ENCODE peak calls at places on chromosomes 2 and 18, in six cellular contexts. One of them, this sample, is unnamed.

GRCh38 chr18:59140287-59140885 is 702 bp downstream of the SEC11C start:
- DNase-seq in K562: peak; percentile 17
- DNase-seq in HepG2: peak; percentile 32
- DNase-seq in endothelial cell of umbilical vein: peak; percentile 42
- DNase-seq in GM12878: no peak
- DNase-seq in A549: peak; percentile 34
- DNase-seq in this sample: no peak

GRCh38 chr2:111705711-111706323 is 178.2 kb downstream of the ANAPC1 start:
- DNase-seq in GM12878: peak; percentile 78
- DNase-seq in K562: no peak
- DNase-seq in endothelial cell of umbilical vein: peak; percentile 82
- DNase-seq in HepG2: peak; percentile 69
- DNase-seq in A549: peak; percentile 25
- DNase-seq in this sample: peak; percentile 98

GRCh38 chr2:23430263-23430662 is 45.3 kb downstream of the KLHL29 start:
- DNase-seq in endothelial cell of umbilical vein: no peak
- DNase-seq in A549: no peak
- DNase-seq in HepG2: no peak
- DNase-seq in GM12878: no peak
- DNase-seq in K562: no peak
- DNase-seq in this sample: no peak

GRCh38 chr2:228771306-228771705 is 499.8 kb downstream of the PID1 start:
- DNase-seq in endothelial cell of umbilical vein: no peak
- DNase-seq in A549: no peak
- DNase-seq in HepG2: no peak
- DNase-seq in GM12878: no peak
- DNase-seq in K562: no peak
- DNase-seq in this sample: no peak

GRCh38 chr18:8454136-8454535 is 155.1 kb upstream of the RAB12 start:
- DNase-seq in GM12878: no peak
- DNase-seq in HepG2: no peak
- DNase-seq in A549: no peak
- DNase-seq in K562: no peak
- DNase-seq in endothelial cell of umbilical vein: no peak
- DNase-seq in this sample: no peak

GRCh38 chr2:157592983-157593382 is 35.7 kb downstream of the ACVR1C start:
- DNase-seq in endothelial cell of umbilical vein: peak; percentile 15
- DNase-seq in A549: no peak
- DNase-seq in K562: peak; percentile 3
- DNase-seq in GM12878: no peak
- DNase-seq in HepG2: peak; percentile 4
- DNase-seq in this sample: no peak

GRCh38 chr2:42618972-42619371 is 50.5 kb downstream of the MTA3 start:
- DNase-seq in endothelial cell of umbilical vein: peak; percentile 91
- DNase-seq in HepG2: no peak
- DNase-seq in GM12878: no peak
- DNase-seq in A549: no peak
- DNase-seq in K562: no peak
- DNase-seq in this sample: peak; percentile 74

GRCh38 chr18:13139885-13140450 is 78.6 kb upstream of the LDLRAD4 start:
- DNase-seq in GM12878: no peak
- DNase-seq in A549: no peak
- DNase-seq in endothelial cell of umbilical vein: no peak
- DNase-seq in K562: peak; percentile 17
- DNase-seq in HepG2: peak; percentile 80
- DNase-seq in this sample: peak; percentile 24

GRCh38 chr18:50866765-50867164 is 12.2 kb upstream of the ME2 start:
- DNase-seq in HepG2: no peak
- DNase-seq in A549: no peak
- DNase-seq in GM12878: no peak
- DNase-seq in endothelial cell of umbilical vein: peak; percentile 12
- DNase-seq in K562: no peak
- DNase-seq in this sample: peak; percentile 32

GRCh38 chr2:181861379-181861778 is 30.2 kb upstream of the ITPRID2 start:
- DNase-seq in A549: no peak
- DNase-seq in endothelial cell of umbilical vein: no peak
- DNase-seq in GM12878: no peak
- DNase-seq in K562: no peak
- DNase-seq in HepG2: no peak
- DNase-seq in this sample: no peak

GRCh38 chr2:655626-656025 is 21.6 kb downstream of the TMEM18 start:
- DNase-seq in A549: no peak
- DNase-seq in endothelial cell of umbilical vein: no peak
- DNase-seq in HepG2: no peak
- DNase-seq in GM12878: no peak
- DNase-seq in K562: no peak
- DNase-seq in this sample: peak; percentile 45

GRCh38 chr2:35415282-35415681 is 940.3 kb upstream of the CRIM1 start:
- DNase-seq in A549: no peak
- DNase-seq in HepG2: no peak
- DNase-seq in K562: no peak
- DNase-seq in endothelial cell of umbilical vein: no peak
- DNase-seq in GM12878: no peak
- DNase-seq in this sample: no peak

GRCh38 chr2:170122883-170123547 is 54.9 kb upstream of the MYO3B start:
- DNase-seq in A549: peak; percentile 32
- DNase-seq in HepG2: peak; percentile 49
- DNase-seq in endothelial cell of umbilical vein: peak; percentile 34
- DNase-seq in GM12878: no peak
- DNase-seq in K562: no peak
- DNase-seq in this sample: no peak

GRCh38 chr2:48107326-48107925 is 201.1 kb upstream of the FBXO11 start:
- DNase-seq in HepG2: peak; percentile 39
- DNase-seq in A549: peak; percentile 67
- DNase-seq in K562: peak; percentile 28
- DNase-seq in endothelial cell of umbilical vein: peak; percentile 76
- DNase-seq in GM12878: no peak
- DNase-seq in this sample: peak; percentile 80
- TF ChIP-seq MYC in HepG2: no peak
- TF ChIP-seq MYC in A549: no peak
- TF ChIP-seq MYC in K562: no peak
- TF ChIP-seq MYC in endothelial cell of umbilical vein: no peak
- TF ChIP-seq MYC in GM12878: no peak
- TF ChIP-seq MYC in this sample: no peak

GRCh38 chr2:118846667-118847446 is 591 bp downstream of the EN1 start:
- DNase-seq in GM12878: no peak
- DNase-seq in endothelial cell of umbilical vein: no peak
- DNase-seq in A549: peak; percentile 43
- DNase-seq in K562: peak; percentile 29
- DNase-seq in HepG2: no peak
- DNase-seq in this sample: no peak
- TF ChIP-seq CTCF in GM12878: no peak
- TF ChIP-seq CTCF in endothelial cell of umbilical vein: no peak
- TF ChIP-seq CTCF in A549: no peak
- TF ChIP-seq CTCF in K562: no peak
- TF ChIP-seq CTCF in HepG2: no peak
- TF ChIP-seq CTCF in this sample: no peak

GRCh38 chr2:127620867-127621266 is 25.1 kb upstream of the GPR17 start:
- DNase-seq in GM12878: no peak
- DNase-seq in HepG2: no peak
- DNase-seq in A549: no peak
- DNase-seq in K562: no peak
- DNase-seq in endothelial cell of umbilical vein: no peak
- DNase-seq in this sample: no peak

GRCh38 chr2:127615511-127616166 is 30.3 kb upstream of the GPR17 start:
- DNase-seq in HepG2: no peak
- DNase-seq in GM12878: no peak
- DNase-seq in A549: no peak
- DNase-seq in K562: no peak
- DNase-seq in endothelial cell of umbilical vein: no peak
- DNase-seq in this sample: no peak

GRCh38 chr2:127619901-127620705 is 25.9 kb upstream of the GPR17 start:
- DNase-seq in HepG2: no peak
- DNase-seq in GM12878: no peak
- DNase-seq in endothelial cell of umbilical vein: no peak
- DNase-seq in K562: no peak
- DNase-seq in A549: no peak
- DNase-seq in this sample: no peak

GRCh38 chr2:127619191-127619590 is 26.8 kb upstream of the GPR17 start:
- DNase-seq in HepG2: no peak
- DNase-seq in A549: no peak
- DNase-seq in endothelial cell of umbilical vein: no peak
- DNase-seq in K562: no peak
- DNase-seq in GM12878: no peak
- DNase-seq in this sample: no peak

GRCh38 chr2:127618551-127618950 is 27.4 kb upstream of the GPR17 start:
- DNase-seq in GM12878: no peak
- DNase-seq in endothelial cell of umbilical vein: no peak
- DNase-seq in K562: no peak
- DNase-seq in HepG2: no peak
- DNase-seq in A549: no peak
- DNase-seq in this sample: no peak
- TF ChIP-seq MYC in GM12878: no peak
- TF ChIP-seq MYC in endothelial cell of umbilical vein: no peak
- TF ChIP-seq MYC in K562: no peak
- TF ChIP-seq MYC in HepG2: no peak
- TF ChIP-seq MYC in A549: no peak
- TF ChIP-seq MYC in this sample: no peak

GRCh38 chr18:55779711-55780590 is 192.0 kb upstream of the TCF4 start:
- DNase-seq in K562: peak; percentile 31
- DNase-seq in A549: peak; percentile 7
- DNase-seq in endothelial cell of umbilical vein: peak; percentile 65
- DNase-seq in GM12878: no peak
- DNase-seq in HepG2: no peak
- DNase-seq in this sample: no peak

GRCh38 chr18:55779461-55779710 is 191.4 kb upstream of the TCF4 start:
- DNase-seq in endothelial cell of umbilical vein: no peak
- DNase-seq in A549: no peak
- DNase-seq in K562: no peak
- DNase-seq in HepG2: no peak
- DNase-seq in GM12878: no peak
- DNase-seq in this sample: no peak

GRCh38 chr18:55783921-55784320 is 195.9 kb upstream of the TCF4 start:
- DNase-seq in GM12878: no peak
- DNase-seq in endothelial cell of umbilical vein: no peak
- DNase-seq in A549: no peak
- DNase-seq in K562: no peak
- DNase-seq in HepG2: no peak
- DNase-seq in this sample: no peak

GRCh38 chr18:55780591-55781071 is 192.6 kb upstream of the TCF4 start:
- DNase-seq in GM12878: no peak
- DNase-seq in HepG2: no peak
- DNase-seq in K562: no peak
- DNase-seq in endothelial cell of umbilical vein: peak; percentile 50
- DNase-seq in A549: no peak
- DNase-seq in this sample: no peak

GRCh38 chr18:55781481-55781957 is 193.5 kb upstream of the TCF4 start:
- DNase-seq in A549: peak; percentile 7
- DNase-seq in K562: peak; percentile 54
- DNase-seq in endothelial cell of umbilical vein: peak; percentile 90
- DNase-seq in GM12878: no peak
- DNase-seq in HepG2: no peak
- DNase-seq in this sample: peak; percentile 10
- TF ChIP-seq CTCF in A549: peak; percentile 36
- TF ChIP-seq CTCF in K562: peak; percentile 49
- TF ChIP-seq CTCF in endothelial cell of umbilical vein: peak; percentile 85
- TF ChIP-seq CTCF in GM12878: no peak
- TF ChIP-seq CTCF in HepG2: no peak
- TF ChIP-seq CTCF in this sample: peak; percentile 31

DNA sequence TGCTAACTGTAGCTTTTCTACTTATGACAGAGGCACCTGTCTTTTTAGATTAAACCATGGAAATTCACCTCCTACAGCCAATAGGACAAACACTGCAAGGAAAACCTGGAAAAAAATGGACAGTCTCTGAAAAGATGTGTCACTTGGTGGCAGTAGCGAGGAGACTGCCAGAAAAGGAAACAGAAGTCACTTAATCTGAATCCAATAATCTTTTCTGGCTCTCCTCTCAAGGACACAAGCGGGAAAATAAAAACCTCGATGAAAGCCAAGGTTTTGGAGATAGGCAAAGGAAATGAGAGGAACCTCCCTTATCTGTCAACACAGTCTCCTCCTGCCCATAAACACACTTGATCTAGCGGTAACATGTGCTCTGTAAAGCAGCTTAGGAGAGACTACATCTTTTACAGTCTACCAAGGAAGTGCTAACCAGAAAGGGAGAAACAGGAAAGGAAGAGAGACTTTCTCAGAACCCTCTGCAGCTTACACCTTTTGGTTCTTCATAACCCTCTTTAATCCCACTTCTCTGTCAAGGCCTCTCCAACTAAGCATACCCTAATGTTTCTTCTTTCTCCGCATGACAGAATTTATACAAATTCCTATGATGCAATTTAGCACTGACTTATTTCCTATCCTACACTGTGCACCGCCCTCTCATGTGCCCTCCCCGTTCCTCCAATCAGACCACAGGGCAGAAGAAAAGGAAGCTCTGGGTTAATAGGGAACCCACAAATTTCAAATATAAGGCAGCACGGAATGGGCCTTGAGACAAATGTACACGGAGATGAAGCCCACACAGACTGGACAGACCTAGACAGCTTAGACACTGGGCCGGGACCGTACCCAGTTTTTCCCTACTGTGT is 52.8 kb downstream of the CLASP1 start:
- DNase-seq in K562: peak; percentile 93
- DNase-seq in endothelial cell of umbilical vein: peak; percentile 81
- DNase-seq in GM12878: peak; percentile 60
- DNase-seq in A549: peak; percentile 18
- DNase-seq in HepG2: peak; percentile 67
- DNase-seq in this sample: peak; percentile 91
- TF ChIP-seq MYC in K562: peak; percentile 99
- TF ChIP-seq MYC in endothelial cell of umbilical vein: no peak
- TF ChIP-seq MYC in GM12878: no peak
- TF ChIP-seq MYC in A549: peak; percentile 12
- TF ChIP-seq MYC in HepG2: no peak
- TF ChIP-seq MYC in this sample: peak; percentile 54

This sample was measured in NB4.